ENCODE peak calls at places on chromosomes 16 and 17, in four cellular contexts. Z, L, O and F are unnamed samples.

GRCh38 chr17:18184143-18185007 is 747 bp downstream of the ALKBH5 start:
- DNase-seq in O (no peak), L (peak; percentile 53), Z (peak; percentile 20), F (peak; percentile 53)

GRCh38 chr16:31177136-31177535 is 2.8 kb upstream of the FUS start:
- DNase-seq in Z (peak; percentile 98), L (no peak), O (no peak), F (peak; percentile 28)

GRCh38 chr17:35614835-35615234 is 27.7 kb downstream of the AP2B1 start:
- DNase-seq in L (no peak), O (no peak), Z (no peak), F (no peak)

GRCh38 chr16:23433261-23433920 is 19.6 kb downstream of the COG7 start:
- DNase-seq in L (no peak), Z (no peak), O (no peak), F (no peak)

GRCh38 chr17:42428141-42428944 is 5.3 kb upstream of the CAVIN1 start:
- DNase-seq in O (peak; percentile 87), L (peak; percentile 72), Z (peak; percentile 98), F (no peak)

GRCh38 chr16:28136751-28137434 is 73.4 kb upstream of the GSG1L start:
- DNase-seq in L (no peak), O (peak; percentile 42), Z (no peak), F (peak; percentile 20)

GRCh38 chr16:90077757-90078593 is 844 bp upstream of the PRDM7 start:
- DNase-seq in Z (peak; percentile 30), L (peak; percentile 83), O (no peak), F (peak; percentile 15)

GRCh38 chr17:54426287-54426886 is 474.3 kb upstream of the TOM1L1 start:
- DNase-seq in O (peak; percentile 13), Z (no peak), L (peak; percentile 48), F (no peak)

GRCh38 chr17:31412511-31412910 is 21.0 kb downstream of the RAB11FIP4 start:
- DNase-seq in Z (no peak), O (no peak), L (no peak), F (no peak)

GRCh38 chr16:70746708-70747424 is 54.1 kb downstream of the VAC14 start:
- DNase-seq in O (peak; percentile 52), L (no peak), Z (peak; percentile 96), F (no peak)

GRCh38 chr17:72266099-72266852 is 145.5 kb downstream of the SOX9 start:
- DNase-seq in O (no peak), Z (no peak), L (no peak), F (no peak)

GRCh38 chr17:77329741-77330531 is 189.2 kb downstream of the SEC14L1 start:
- DNase-seq in Z (no peak), O (no peak), L (no peak), F (no peak)

GRCh38 chr17:49830605-49831004 is 17.3 kb downstream of the TAC4 start:
- DNase-seq in Z (no peak), O (no peak), L (no peak), F (no peak)

GRCh38 chr17:17350491-17351355 is 47.5 kb downstream of the NT5M start:
- DNase-seq in L (no peak), Z (peak; percentile 18), O (no peak), F (no peak)

GRCh38 chr17:63760771-63761539 is 12.4 kb downstream of the CCDC47 start:
- DNase-seq in O (no peak), L (no peak), Z (no peak), F (no peak)

GRCh38 chr17:16934133-16934795 is 37.7 kb downstream of the TNFRSF13B start:
- DNase-seq in O (no peak), Z (no peak), L (no peak), F (no peak)

GRCh38 chr17:39794249-39794970 is 56.7 kb downstream of the GRB7 start:
- DNase-seq in Z (no peak), L (peak; percentile 86), O (no peak), F (no peak)

GRCh38 chr17:39204245-39204644 is 4.2 kb downstream of the RPL19 start:
- DNase-seq in L (no peak), Z (no peak), O (no peak), F (no peak)

GRCh38 chr17:10360578-10360977 is 12.2 kb downstream of the MYH13 start:
- DNase-seq in L (no peak), Z (peak; percentile 30), O (no peak), F (no peak)

GRCh38 chr16:57270221-57271062 is 14.0 kb downstream of the PLLP start:
- DNase-seq in Z (no peak), O (no peak), L (no peak), F (no peak)

GRCh38 chr16:88730632-88731607 is 24.6 kb downstream of the CTU2 start:
- DNase-seq in Z (peak; percentile 23), O (no peak), L (no peak), F (no peak)

GRCh38 chr17:76089680-76090516 is 10.9 kb downstream of the ZACN start:
- DNase-seq in Z (no peak), O (no peak), L (no peak), F (no peak)

GRCh38 chr17:7651097-7651958 is 602 bp downstream of the ATP1B2 start:
- DNase-seq in L (no peak), O (no peak), Z (no peak), F (no peak)

GRCh38 chr17:231966-232807 is 50.7 kb upstream of the DOC2B start:
- DNase-seq in Z (no peak), L (no peak), O (no peak), F (no peak)

GRCh38 chr16:46632778-46633733 is 11.9 kb upstream of the SHCBP1 start:
- DNase-seq in O (no peak), Z (no peak), L (no peak), F (no peak)

GRCh38 chr16:83717814-83718213 is 90.0 kb upstream of the HSBP1 start:
- DNase-seq in O (peak; percentile 79), L (no peak), Z (peak; percentile 95), F (no peak)

GRCh38 chr17:77831497-77832179 is 126.9 kb upstream of the TNRC6C start:
- DNase-seq in O (no peak), L (no peak), Z (peak; percentile 71), F (no peak)

GRCh38 chr17:56172517-56172982 is 19.3 kb downstream of the ANKFN1 start:
- DNase-seq in Z (no peak), L (no peak), O (no peak), F (no peak)

GRCh38 chr17:78899361-78900260 is 3.4 kb downstream of the CEP295NL start:
- DNase-seq in O (peak; percentile 93), Z (no peak), L (no peak), F (no peak)

GRCh38 chr16:8581923-8582580 is 8.3 kb downstream of the TMEM114 start:
- DNase-seq in Z (peak; percentile 12), L (peak; percentile 21), O (no peak), F (no peak)

GRCh38 chr17:30363715-30364202 is 15.0 kb upstream of the CPD start:
- DNase-seq in Z (peak; percentile 83), O (no peak), L (peak; percentile 52), F (peak; percentile 50)

GRCh38 chr17:33028778-33029177 is 37.1 kb downstream of the SPACA3 start:
- DNase-seq in O (no peak), L (no peak), Z (no peak), F (no peak)

GRCh38 chr17:83133302-83134121 is 54.1 kb downstream of the METRNL start:
- DNase-seq in O (peak; percentile 37), L (no peak), Z (no peak), F (no peak)

GRCh38 chr17:29563816-29564215 is 3.0 kb downstream of the ABHD15 start:
- DNase-seq in Z (no peak), L (peak; percentile 81), O (no peak), F (no peak)

GRCh38 chr16:69513180-69513966 is 52.4 kb upstream of the NFAT5 start:
- DNase-seq in O (no peak), Z (peak; percentile 60), L (no peak), F (no peak)

GRCh38 chr16:50279142-50279865 is 13.0 kb downstream of the ADCY7 start:
- DNase-seq in L (no peak), O (no peak), Z (no peak), F (no peak)